ENCODE peak calls at places on chromosomes 16 and 17, in five cellular contexts. One of them, this sample, is unnamed.

GRCh38 chr16:48409839-48410610 is 24.8 kb upstream of the SIAH1 start:
- DNase-seq in lung: peak; percentile 41
- DNase-seq in HT-29: peak; percentile 87
- DNase-seq in CD4-positive, CD25-positive, alpha-beta regulatory T cell: no peak
- DNase-seq in PC-3: peak; percentile 76
- DNase-seq in this sample: peak; percentile 93

GRCh38 chr17:148757-149156 is 11.4 kb downstream of the SCGB1C2 start:
- DNase-seq in HT-29: no peak
- DNase-seq in PC-3: no peak
- DNase-seq in lung: no peak
- DNase-seq in CD4-positive, CD25-positive, alpha-beta regulatory T cell: no peak
- DNase-seq in this sample: no peak

GRCh38 chr16:53089434-53090270 is 34.9 kb downstream of the CHD9 start:
- DNase-seq in HT-29: no peak
- DNase-seq in lung: no peak
- DNase-seq in CD4-positive, CD25-positive, alpha-beta regulatory T cell: no peak
- DNase-seq in PC-3: no peak
- DNase-seq in this sample: peak; percentile 44

GRCh38 chr17:37830151-37830993 is 85.5 kb upstream of the HNF1B start:
- DNase-seq in HT-29: no peak
- DNase-seq in PC-3: no peak
- DNase-seq in CD4-positive, CD25-positive, alpha-beta regulatory T cell: no peak
- DNase-seq in lung: no peak
- DNase-seq in this sample: no peak

GRCh38 chr17:29561541-29562517 is 5.0 kb downstream of the ABHD15 start:
- DNase-seq in CD4-positive, CD25-positive, alpha-beta regulatory T cell: no peak
- DNase-seq in HT-29: no peak
- DNase-seq in PC-3: no peak
- DNase-seq in lung: peak; percentile 28
- DNase-seq in this sample: no peak

GRCh38 chr16:67773099-67773498 is 33.3 kb downstream of the RANBP10 start:
- DNase-seq in CD4-positive, CD25-positive, alpha-beta regulatory T cell: no peak
- DNase-seq in lung: no peak
- DNase-seq in PC-3: no peak
- DNase-seq in HT-29: no peak
- DNase-seq in this sample: no peak

GRCh38 chr17:181213-182163 is at the start of gene DOC2B:
- DNase-seq in HT-29: no peak
- DNase-seq in CD4-positive, CD25-positive, alpha-beta regulatory T cell: no peak
- DNase-seq in lung: peak; percentile 40
- DNase-seq in PC-3: peak; percentile 8
- DNase-seq in this sample: peak; percentile 24

GRCh38 chr16:49340466-49340865 is 33.1 kb upstream of the C16orf78 start:
- DNase-seq in CD4-positive, CD25-positive, alpha-beta regulatory T cell: no peak
- DNase-seq in PC-3: no peak
- DNase-seq in HT-29: no peak
- DNase-seq in lung: no peak
- DNase-seq in this sample: no peak

GRCh38 chr16:23499801-23500200 is 10.5 kb downstream of the GGA2 start:
- DNase-seq in HT-29: no peak
- DNase-seq in CD4-positive, CD25-positive, alpha-beta regulatory T cell: no peak
- DNase-seq in lung: no peak
- DNase-seq in PC-3: no peak
- DNase-seq in this sample: no peak

GRCh38 chr17:2854662-2855061 is 58.4 kb downstream of the RAP1GAP2 start:
- DNase-seq in HT-29: peak; percentile 17
- DNase-seq in PC-3: peak; percentile 30
- DNase-seq in lung: no peak
- DNase-seq in CD4-positive, CD25-positive, alpha-beta regulatory T cell: no peak
- DNase-seq in this sample: peak; percentile 30

GRCh38 chr16:77715145-77715544 is 7.2 kb upstream of the NUDT7 start:
- DNase-seq in lung: no peak
- DNase-seq in HT-29: no peak
- DNase-seq in CD4-positive, CD25-positive, alpha-beta regulatory T cell: no peak
- DNase-seq in PC-3: no peak
- DNase-seq in this sample: no peak

GRCh38 chr16:64428463-64428862 is 693.4 kb downstream of the CDH11 start:
- DNase-seq in CD4-positive, CD25-positive, alpha-beta regulatory T cell: no peak
- DNase-seq in PC-3: peak; percentile 75
- DNase-seq in HT-29: no peak
- DNase-seq in lung: no peak
- DNase-seq in this sample: peak; percentile 64

GRCh38 chr17:1878419-1879121 is 48.8 kb downstream of the RPA1 start:
- DNase-seq in lung: peak; percentile 47
- DNase-seq in CD4-positive, CD25-positive, alpha-beta regulatory T cell: no peak
- DNase-seq in PC-3: peak; percentile 31
- DNase-seq in HT-29: no peak
- DNase-seq in this sample: no peak

GRCh38 chr17:82640046-82640445 is 8.2 kb downstream of the WDR45B start:
- DNase-seq in HT-29: no peak
- DNase-seq in lung: no peak
- DNase-seq in PC-3: no peak
- DNase-seq in CD4-positive, CD25-positive, alpha-beta regulatory T cell: no peak
- DNase-seq in this sample: no peak

GRCh38 chr16:68257251-68257905 is 6.9 kb upstream of the SLC7A6 start:
- DNase-seq in HT-29: no peak
- DNase-seq in CD4-positive, CD25-positive, alpha-beta regulatory T cell: no peak
- DNase-seq in lung: no peak
- DNase-seq in PC-3: peak; percentile 22
- DNase-seq in this sample: peak; percentile 68

GRCh38 chr17:75557075-75557851 is 30.3 kb upstream of the MYO15B start:
- DNase-seq in CD4-positive, CD25-positive, alpha-beta regulatory T cell: no peak
- DNase-seq in PC-3: peak; percentile 78
- DNase-seq in HT-29: peak; percentile 72
- DNase-seq in lung: peak; percentile 78
- DNase-seq in this sample: no peak

GRCh38 chr16:85638248-85638647 is 25.1 kb downstream of the GSE1 start:
- DNase-seq in lung: no peak
- DNase-seq in CD4-positive, CD25-positive, alpha-beta regulatory T cell: no peak
- DNase-seq in PC-3: no peak
- DNase-seq in HT-29: no peak
- DNase-seq in this sample: no peak

GRCh38 chr16:49022351-49022963 is 259.2 kb downstream of the CBLN1 start:
- DNase-seq in HT-29: no peak
- DNase-seq in CD4-positive, CD25-positive, alpha-beta regulatory T cell: no peak
- DNase-seq in PC-3: peak; percentile 43
- DNase-seq in lung: no peak
- DNase-seq in this sample: peak; percentile 85

This sample was measured in epithelial cell of esophagus.